ENCODE peak calls at places on chromosomes 5 and 9, in seven cellular contexts. One of them, this sample, is unnamed.
A peak's percentile ranks its signal among the peaks of the same experiment; 100 is the strongest.

GRCh38 chr9:99347556-99347955 is 125.5 kb downstream of the SEC61B start:
- DNase-seq in GM12878: no peak
- DNase-seq in H1: no peak
- DNase-seq in spleen: no peak
- DNase-seq in breast epithelium: no peak
- DNase-seq in stomach: no peak
- DNase-seq in GM12891: no peak
- DNase-seq in this sample: no peak

GRCh38 chr9:27308691-27309390 is 11.9 kb upstream of the EQTN start:
- DNase-seq in GM12891: no peak
- DNase-seq in stomach: no peak
- DNase-seq in GM12878: no peak
- DNase-seq in H1: no peak
- DNase-seq in breast epithelium: no peak
- DNase-seq in spleen: no peak
- DNase-seq in this sample: no peak

GRCh38 chr5:140795259-140795641 is 598 bp downstream of the PCDHA2 start:
- DNase-seq in H1: no peak
- DNase-seq in GM12878: no peak
- DNase-seq in GM12891: no peak
- DNase-seq in breast epithelium: no peak
- DNase-seq in spleen: no peak
- DNase-seq in stomach: no peak
- DNase-seq in this sample: no peak

GRCh38 chr9:22969350-22969979 is 522.8 kb downstream of the DMRTA1 start:
- DNase-seq in H1: no peak
- DNase-seq in GM12891: no peak
- DNase-seq in breast epithelium: no peak
- DNase-seq in spleen: no peak
- DNase-seq in GM12878: no peak
- DNase-seq in stomach: no peak
- DNase-seq in this sample: no peak

GRCh38 chr9:33489070-33489469 is 15.3 kb upstream of the NOL6 start:
- DNase-seq in stomach: no peak
- DNase-seq in H1: no peak
- DNase-seq in GM12891: no peak
- DNase-seq in GM12878: no peak
- DNase-seq in spleen: no peak
- DNase-seq in breast epithelium: no peak
- DNase-seq in this sample: no peak

GRCh38 chr9:16625106-16625505 is 245.4 kb downstream of the BNC2 start:
- DNase-seq in breast epithelium: no peak
- DNase-seq in H1: no peak
- DNase-seq in spleen: no peak
- DNase-seq in GM12891: no peak
- DNase-seq in GM12878: no peak
- DNase-seq in stomach: no peak
- DNase-seq in this sample: no peak

GRCh38 chr5:32936329-32936728 is 225.2 kb downstream of the NPR3 start:
- DNase-seq in H1: no peak
- DNase-seq in stomach: no peak
- DNase-seq in GM12878: no peak
- DNase-seq in spleen: no peak
- DNase-seq in breast epithelium: no peak
- DNase-seq in GM12891: no peak
- DNase-seq in this sample: no peak

GRCh38 chr5:157987259-157987658 is 128.3 kb upstream of the CLINT1 start:
- DNase-seq in H1: no peak
- DNase-seq in breast epithelium: no peak
- DNase-seq in stomach: no peak
- DNase-seq in GM12891: no peak
- DNase-seq in spleen: no peak
- DNase-seq in GM12878: no peak
- DNase-seq in this sample: no peak

GRCh38 chr5:10607023-10607665 is 43.3 kb downstream of the ANKRD33B start:
- DNase-seq in breast epithelium: no peak
- DNase-seq in GM12878: peak; percentile 95
- DNase-seq in stomach: no peak
- DNase-seq in GM12891: no peak
- DNase-seq in spleen: peak; percentile 88
- DNase-seq in H1: no peak
- DNase-seq in this sample: no peak

GRCh38 chr9:107685901-107686300 is 196.3 kb upstream of the KLF4 start:
- DNase-seq in H1: no peak
- DNase-seq in GM12878: no peak
- DNase-seq in spleen: no peak
- DNase-seq in stomach: no peak
- DNase-seq in breast epithelium: no peak
- DNase-seq in GM12891: no peak
- DNase-seq in this sample: no peak

GRCh38 chr5:14444988-14445387 is 136.6 kb upstream of the OTULINL start:
- DNase-seq in stomach: no peak
- DNase-seq in GM12891: no peak
- DNase-seq in breast epithelium: no peak
- DNase-seq in GM12878: no peak
- DNase-seq in H1: no peak
- DNase-seq in spleen: no peak
- DNase-seq in this sample: no peak

GRCh38 chr9:14797442-14797841 is 74.9 kb upstream of the CER1 start:
- DNase-seq in GM12878: no peak
- DNase-seq in breast epithelium: no peak
- DNase-seq in stomach: no peak
- DNase-seq in H1: no peak
- DNase-seq in spleen: no peak
- DNase-seq in GM12891: no peak
- DNase-seq in this sample: no peak
- TF ChIP-seq POLR2AphosphoS5 in GM12878: no peak
- TF ChIP-seq POLR2AphosphoS5 in breast epithelium: no peak
- TF ChIP-seq POLR2AphosphoS5 in stomach: no peak
- TF ChIP-seq POLR2AphosphoS5 in H1: no peak
- TF ChIP-seq POLR2AphosphoS5 in spleen: no peak
- TF ChIP-seq POLR2AphosphoS5 in GM12891: no peak
- TF ChIP-seq POLR2AphosphoS5 in this sample: no peak

GRCh38 chr5:34686762-34687268 is 30.7 kb downstream of the RAI14 start:
- DNase-seq in breast epithelium: no peak
- DNase-seq in GM12891: no peak
- DNase-seq in stomach: peak; percentile 86
- DNase-seq in spleen: no peak
- DNase-seq in GM12878: no peak
- DNase-seq in H1: no peak
- DNase-seq in this sample: peak; percentile 94
- TF ChIP-seq POLR2A in breast epithelium: no peak
- TF ChIP-seq POLR2A in GM12891: no peak
- TF ChIP-seq POLR2A in stomach: no peak
- TF ChIP-seq POLR2A in spleen: no peak
- TF ChIP-seq POLR2A in GM12878: no peak
- TF ChIP-seq POLR2A in H1: no peak
- TF ChIP-seq POLR2A in this sample: no peak

DNA sequence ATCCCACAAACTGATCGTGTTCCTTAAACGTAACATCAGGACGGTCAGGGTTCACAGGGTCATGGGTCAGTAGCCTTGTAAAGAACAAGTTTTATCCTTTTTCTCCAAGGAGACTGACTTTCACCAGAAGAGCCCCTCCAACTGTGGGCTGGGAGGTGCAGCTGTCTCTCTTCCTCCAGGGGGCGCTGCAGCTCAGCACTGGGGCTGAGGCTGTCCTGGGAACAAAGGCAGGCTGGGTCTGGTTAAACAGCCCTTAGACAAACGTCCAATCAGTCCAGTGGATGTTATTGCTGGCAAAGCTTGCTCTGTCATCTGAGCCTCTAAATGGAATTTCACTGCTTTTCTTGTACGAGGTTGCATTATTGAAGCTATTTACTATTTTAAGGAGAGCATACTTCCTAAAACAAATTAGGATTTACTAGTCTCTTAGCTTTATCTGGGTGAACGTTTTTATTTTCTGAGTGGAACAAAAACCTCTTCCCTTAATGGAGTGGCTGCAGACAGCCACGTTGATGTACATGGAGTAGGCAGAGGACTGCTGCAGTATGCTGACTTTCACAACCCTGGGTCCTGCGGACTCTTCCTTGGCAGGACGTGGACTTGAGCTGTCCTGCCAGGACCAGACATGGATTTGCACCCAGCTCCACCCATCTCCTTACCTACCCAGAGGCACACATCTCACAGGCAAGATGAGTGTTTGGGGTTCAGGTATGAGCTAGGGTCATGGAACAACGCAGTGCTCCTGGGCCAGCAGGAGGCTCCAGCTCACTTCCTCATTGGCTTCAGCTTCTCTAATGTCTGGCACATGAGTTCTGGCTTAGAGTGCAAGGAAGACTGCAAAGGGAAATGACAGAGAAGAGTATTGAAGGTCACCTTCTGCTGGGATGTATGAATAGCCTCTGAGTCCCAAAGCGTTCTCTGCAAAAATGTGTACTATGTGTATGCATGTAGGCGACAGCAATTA is 7.8 kb downstream of the EXOSC2 start:
- DNase-seq in stomach: peak; percentile 82
- DNase-seq in spleen: peak; percentile 88
- DNase-seq in GM12878: no peak
- DNase-seq in H1: peak; percentile 93
- DNase-seq in GM12891: no peak
- DNase-seq in breast epithelium: no peak
- DNase-seq in this sample: no peak
- TF ChIP-seq POLR2AphosphoS5 in stomach: peak; percentile 42
- TF ChIP-seq POLR2AphosphoS5 in spleen: no peak
- TF ChIP-seq POLR2AphosphoS5 in GM12878: no peak
- TF ChIP-seq POLR2AphosphoS5 in H1: no peak
- TF ChIP-seq POLR2AphosphoS5 in GM12891: no peak
- TF ChIP-seq POLR2AphosphoS5 in breast epithelium: no peak
- TF ChIP-seq POLR2AphosphoS5 in this sample: no peak

DNA sequence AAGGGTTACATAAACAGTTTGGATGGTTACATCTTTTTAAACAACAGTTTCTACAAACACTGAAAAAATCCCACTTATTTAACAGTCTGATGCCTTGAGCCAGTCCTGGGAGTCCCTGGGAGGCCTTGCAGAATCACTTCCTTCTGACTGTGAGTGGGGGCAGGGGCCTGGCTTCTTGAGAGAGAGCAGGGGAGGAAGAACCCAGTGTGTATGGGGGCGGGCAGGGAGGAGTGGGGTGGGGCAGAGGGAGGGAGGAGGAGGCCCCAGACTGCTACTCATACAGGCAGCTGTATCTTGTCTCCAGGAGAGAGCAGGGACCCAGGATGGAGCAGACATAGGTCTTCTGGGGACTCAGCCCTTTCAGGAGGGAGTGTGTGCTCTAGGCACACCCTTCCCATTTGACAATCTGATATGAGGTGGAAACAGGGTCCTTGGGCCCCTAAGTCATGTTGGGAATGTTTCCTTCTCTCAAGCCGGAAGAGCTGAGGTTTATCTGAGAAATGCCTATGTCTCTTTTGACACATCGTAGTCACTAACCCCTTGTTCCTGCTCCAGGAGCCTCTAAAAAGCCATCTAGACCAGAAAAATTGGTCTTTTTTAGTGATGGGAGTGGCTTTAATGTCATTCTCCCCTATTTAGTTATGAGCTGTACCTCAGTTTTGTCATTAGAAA is 52.8 kb downstream of the IRF1 start:
- DNase-seq in stomach: peak; percentile 63
- DNase-seq in spleen: peak; percentile 93
- DNase-seq in GM12891: peak; percentile 48
- DNase-seq in GM12878: no peak
- DNase-seq in breast epithelium: no peak
- DNase-seq in H1: no peak
- DNase-seq in this sample: no peak
- TF ChIP-seq POLR2A in stomach: no peak
- TF ChIP-seq POLR2A in spleen: no peak
- TF ChIP-seq POLR2A in GM12891: no peak
- TF ChIP-seq POLR2A in GM12878: peak; percentile 36
- TF ChIP-seq POLR2A in breast epithelium: no peak
- TF ChIP-seq POLR2A in H1: no peak
- TF ChIP-seq POLR2A in this sample: no peak

This sample was measured in vagina.